ENCODE peak calls at places on chromosome 6, in five cellular contexts. One of them, this sample, is unnamed.

GRCh38 chr6:37554480-37554819 is 54.8 kb upstream of the CCDC167 start:
- DNase-seq in H1: no peak
- DNase-seq in H9: no peak
- DNase-seq in mesenchymal stem cell: peak; percentile 62
- DNase-seq in trophoblast cell: peak; percentile 19
- DNase-seq in this sample: no peak

GRCh38 chr6:73180718-73181619 is 44.3 kb downstream of the KHDC1L start:
- DNase-seq in mesenchymal stem cell: peak; percentile 75
- DNase-seq in trophoblast cell: peak; percentile 73
- DNase-seq in H9: no peak
- DNase-seq in H1: no peak
- DNase-seq in this sample: peak; percentile 24

GRCh38 chr6:155472886-155473285 is 17.2 kb upstream of the NOX3 start:
- DNase-seq in H1: no peak
- DNase-seq in mesenchymal stem cell: peak; percentile 29
- DNase-seq in trophoblast cell: no peak
- DNase-seq in H9: no peak
- DNase-seq in this sample: no peak

GRCh38 chr6:122803056-122803695 is 14.1 kb downstream of the SMPDL3A start:
- DNase-seq in H1: no peak
- DNase-seq in H9: no peak
- DNase-seq in trophoblast cell: no peak
- DNase-seq in mesenchymal stem cell: peak; percentile 64
- DNase-seq in this sample: no peak

GRCh38 chr6:155190667-155191066 is 73.1 kb upstream of the CLDN20 start:
- DNase-seq in mesenchymal stem cell: no peak
- DNase-seq in H9: no peak
- DNase-seq in H1: no peak
- DNase-seq in trophoblast cell: no peak
- DNase-seq in this sample: no peak

GRCh38 chr6:33426590-33427563 is 7.0 kb downstream of the SYNGAP1 start:
- DNase-seq in trophoblast cell: peak; percentile 13
- DNase-seq in H9: peak; percentile 33
- DNase-seq in H1: no peak
- DNase-seq in mesenchymal stem cell: peak; percentile 43
- DNase-seq in this sample: no peak

GRCh38 chr6:135195522-135195921 is 14.4 kb downstream of the MYB start:
- DNase-seq in trophoblast cell: no peak
- DNase-seq in mesenchymal stem cell: no peak
- DNase-seq in H9: no peak
- DNase-seq in H1: no peak
- DNase-seq in this sample: no peak

GRCh38 chr6:117167520-117168271 is 97.7 kb upstream of the VGLL2 start:
- DNase-seq in trophoblast cell: peak; percentile 95
- DNase-seq in H9: peak; percentile 42
- DNase-seq in H1: no peak
- DNase-seq in mesenchymal stem cell: peak; percentile 80
- DNase-seq in this sample: no peak

GRCh38 chr6:22025468-22026159 is 271.2 kb downstream of the PRL start:
- DNase-seq in trophoblast cell: peak; percentile 54
- DNase-seq in H9: peak; percentile 68
- DNase-seq in H1: peak; percentile 59
- DNase-seq in mesenchymal stem cell: peak; percentile 58
- DNase-seq in this sample: peak; percentile 66

GRCh38 chr6:167982063-167982462 is 15.4 kb upstream of the KIF25 start:
- DNase-seq in H9: no peak
- DNase-seq in mesenchymal stem cell: no peak
- DNase-seq in H1: no peak
- DNase-seq in trophoblast cell: no peak
- DNase-seq in this sample: no peak

GRCh38 chr6:40000964-40001515 is 66.8 kb upstream of the MOCS1 start:
- DNase-seq in trophoblast cell: peak; percentile 65
- DNase-seq in H9: no peak
- DNase-seq in H1: no peak
- DNase-seq in mesenchymal stem cell: no peak
- DNase-seq in this sample: no peak

GRCh38 chr6:77457720-77458349 is 5.5 kb downstream of the HTR1B start:
- DNase-seq in trophoblast cell: peak; percentile 84
- DNase-seq in mesenchymal stem cell: peak; percentile 95
- DNase-seq in H1: peak; percentile 84
- DNase-seq in H9: peak; percentile 85
- DNase-seq in this sample: peak; percentile 73

GRCh38 chr6:103379272-103379671 is 1480.4 kb downstream of the HACE1 start:
- DNase-seq in trophoblast cell: no peak
- DNase-seq in mesenchymal stem cell: no peak
- DNase-seq in H9: no peak
- DNase-seq in H1: no peak
- DNase-seq in this sample: no peak

GRCh38 chr6:44697333-44697732 is 309.8 kb downstream of the CDC5L start:
- DNase-seq in H9: peak; percentile 47
- DNase-seq in mesenchymal stem cell: no peak
- DNase-seq in H1: no peak
- DNase-seq in trophoblast cell: no peak
- DNase-seq in this sample: no peak

GRCh38 chr6:9155836-9156235 is 720.5 kb upstream of the SLC35B3 start:
- DNase-seq in H1: no peak
- DNase-seq in trophoblast cell: no peak
- DNase-seq in mesenchymal stem cell: no peak
- DNase-seq in H9: no peak
- DNase-seq in this sample: no peak

GRCh38 chr6:36141091-36141490 is 10.8 kb downstream of the MAPK13 start:
- DNase-seq in H1: no peak
- DNase-seq in mesenchymal stem cell: no peak
- DNase-seq in trophoblast cell: no peak
- DNase-seq in H9: no peak
- DNase-seq in this sample: no peak

GRCh38 chr6:36139991-36140710 is 9.8 kb downstream of the MAPK13 start:
- DNase-seq in H9: no peak
- DNase-seq in trophoblast cell: no peak
- DNase-seq in H1: no peak
- DNase-seq in mesenchymal stem cell: no peak
- DNase-seq in this sample: no peak

GRCh38 chr6:36138667-36139066 is 8.4 kb downstream of the MAPK13 start:
- DNase-seq in mesenchymal stem cell: no peak
- DNase-seq in trophoblast cell: no peak
- DNase-seq in H9: no peak
- DNase-seq in H1: no peak
- DNase-seq in this sample: no peak

GRCh38 chr6:36141961-36142360 is 11.6 kb downstream of the MAPK13 start:
- DNase-seq in H1: no peak
- DNase-seq in H9: no peak
- DNase-seq in trophoblast cell: no peak
- DNase-seq in mesenchymal stem cell: no peak
- DNase-seq in this sample: no peak

GRCh38 chr6:36139431-36139830 is 9.1 kb downstream of the MAPK13 start:
- DNase-seq in H9: peak; percentile 72
- DNase-seq in trophoblast cell: peak; percentile 51
- DNase-seq in H1: peak; percentile 81
- DNase-seq in mesenchymal stem cell: no peak
- DNase-seq in this sample: no peak
- H2BK12ac ChIP-seq in H9: no peak overlapping the region
- H2BK12ac ChIP-seq in trophoblast cell: no peak overlapping the region
- H2BK12ac ChIP-seq in H1: no peak overlapping the region
- H2BK12ac ChIP-seq in mesenchymal stem cell: no peak overlapping the region
- H2BK12ac ChIP-seq in this sample: no peak overlapping the region

DNA sequence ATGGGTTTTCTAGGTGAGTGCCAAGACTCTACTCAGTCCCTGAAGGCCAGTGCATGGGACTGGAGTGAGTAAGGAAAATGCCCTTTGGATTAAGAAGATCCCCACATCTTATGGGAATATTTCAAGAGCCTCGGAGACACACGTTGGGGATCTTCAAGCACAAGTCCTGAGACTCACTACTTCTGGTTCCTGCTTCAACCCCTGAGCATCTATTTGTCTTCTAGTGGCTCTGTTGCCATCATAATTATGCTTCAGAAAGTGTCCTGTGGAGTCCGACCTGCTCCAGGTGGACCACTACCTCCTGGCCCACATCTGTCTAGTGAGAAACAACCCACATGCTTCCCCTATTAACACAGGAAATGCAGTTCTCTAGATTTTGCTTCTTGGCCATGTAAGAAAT is at the start of gene OR5V1:
- DNase-seq in mesenchymal stem cell: no peak
- DNase-seq in trophoblast cell: no peak
- DNase-seq in H1: no peak
- DNase-seq in H9: no peak
- DNase-seq in this sample: no peak
- H2BK12ac ChIP-seq in mesenchymal stem cell: no peak within 1 kb of the TSS
- H2BK12ac ChIP-seq in trophoblast cell: no peak within 1 kb of the TSS
- H2BK12ac ChIP-seq in H1: no peak within 1 kb of the TSS
- H2BK12ac ChIP-seq in H9: no peak within 1 kb of the TSS
- H2BK12ac ChIP-seq in this sample: no peak within 1 kb of the TSS

GRCh38 chr6:7171733-7172132 is 64.0 kb downstream of the RREB1 start:
- DNase-seq in H1: peak; percentile 27
- DNase-seq in mesenchymal stem cell: no peak
- DNase-seq in H9: no peak
- DNase-seq in trophoblast cell: no peak
- DNase-seq in this sample: no peak
- H2BK12ac ChIP-seq in H1: peak overlapping the region; percentile 39
- H2BK12ac ChIP-seq in mesenchymal stem cell: no peak overlapping the region
- H2BK12ac ChIP-seq in H9: no peak overlapping the region
- H2BK12ac ChIP-seq in trophoblast cell: no peak overlapping the region
- H2BK12ac ChIP-seq in this sample: no peak overlapping the region

GRCh38 chr6:1242021-1242420 is 69.9 kb upstream of the FOXQ1 start:
- DNase-seq in H9: no peak
- DNase-seq in H1: peak; percentile 33
- DNase-seq in mesenchymal stem cell: no peak
- DNase-seq in trophoblast cell: no peak
- DNase-seq in this sample: no peak

GRCh38 chr6:1244941-1245340 is 67.0 kb upstream of the FOXQ1 start:
- DNase-seq in H9: no peak
- DNase-seq in H1: peak; percentile 39
- DNase-seq in trophoblast cell: peak; percentile 38
- DNase-seq in mesenchymal stem cell: no peak
- DNase-seq in this sample: no peak

GRCh38 chr6:1242439-1242838 is 69.5 kb upstream of the FOXQ1 start:
- DNase-seq in mesenchymal stem cell: peak; percentile 77
- DNase-seq in trophoblast cell: no peak
- DNase-seq in H9: no peak
- DNase-seq in H1: peak; percentile 37
- DNase-seq in this sample: no peak

GRCh38 chr6:1247058-1247457 is 64.8 kb upstream of the FOXQ1 start:
- DNase-seq in trophoblast cell: no peak
- DNase-seq in H9: no peak
- DNase-seq in H1: no peak
- DNase-seq in mesenchymal stem cell: no peak
- DNase-seq in this sample: no peak

DNA sequence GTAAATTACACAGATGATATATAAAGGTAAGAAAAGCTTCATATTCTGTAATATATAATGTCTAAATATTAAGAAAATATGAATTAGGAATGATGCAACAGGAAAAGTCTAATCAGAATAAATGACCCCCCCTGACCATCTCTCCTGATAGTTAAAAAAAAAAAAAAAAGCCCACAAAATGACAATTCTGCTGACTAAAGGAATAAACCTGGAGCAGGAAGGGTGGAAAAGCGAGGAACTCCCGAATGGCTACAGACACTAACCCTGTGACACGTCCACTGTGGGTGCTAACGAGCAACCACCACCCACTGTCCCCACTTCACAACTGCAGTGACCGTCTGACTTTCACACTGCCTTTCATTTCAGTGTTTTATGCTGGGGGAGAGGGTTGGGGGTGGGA is 67.6 kb upstream of the FOXQ1 start:
- DNase-seq in H1: no peak
- DNase-seq in mesenchymal stem cell: no peak
- DNase-seq in H9: no peak
- DNase-seq in trophoblast cell: no peak
- DNase-seq in this sample: no peak
- H2BK12ac ChIP-seq in H1: no peak overlapping the region
- H2BK12ac ChIP-seq in mesenchymal stem cell: no peak overlapping the region
- H2BK12ac ChIP-seq in H9: no peak overlapping the region
- H2BK12ac ChIP-seq in trophoblast cell: no peak overlapping the region
- H2BK12ac ChIP-seq in this sample: no peak overlapping the region

GRCh38 chr6:160103825-160104100 is 17.9 kb upstream of the SLC22A1 start:
- DNase-seq in H9: no peak
- DNase-seq in mesenchymal stem cell: no peak
- DNase-seq in trophoblast cell: no peak
- DNase-seq in H1: no peak
- DNase-seq in this sample: no peak

GRCh38 chr6:160106010-160106409 is 15.6 kb upstream of the SLC22A1 start:
- DNase-seq in H1: no peak
- DNase-seq in mesenchymal stem cell: no peak
- DNase-seq in trophoblast cell: no peak
- DNase-seq in H9: no peak
- DNase-seq in this sample: no peak

GRCh38 chr6:160104821-160105517 is 16.6 kb upstream of the SLC22A1 start:
- DNase-seq in mesenchymal stem cell: no peak
- DNase-seq in H1: no peak
- DNase-seq in H9: no peak
- DNase-seq in trophoblast cell: no peak
- DNase-seq in this sample: no peak

GRCh38 chr6:160108077-160108476 is 13.5 kb upstream of the SLC22A1 start:
- DNase-seq in H1: no peak
- DNase-seq in mesenchymal stem cell: no peak
- DNase-seq in trophoblast cell: no peak
- DNase-seq in H9: no peak
- DNase-seq in this sample: no peak

GRCh38 chr6:160106701-160107100 is 14.9 kb upstream of the SLC22A1 start:
- DNase-seq in trophoblast cell: no peak
- DNase-seq in H1: no peak
- DNase-seq in mesenchymal stem cell: no peak
- DNase-seq in H9: no peak
- DNase-seq in this sample: no peak
- H2BK12ac ChIP-seq in trophoblast cell: no peak overlapping the region
- H2BK12ac ChIP-seq in H1: no peak overlapping the region
- H2BK12ac ChIP-seq in mesenchymal stem cell: no peak overlapping the region
- H2BK12ac ChIP-seq in H9: no peak overlapping the region
- H2BK12ac ChIP-seq in this sample: no peak overlapping the region

This sample was measured in neuronal stem cell.